ENCODE peak calls at places on chromosome 6, in six cellular contexts. M is ascending aorta, W is GM12878, Q is PC-3, Z is OCI-LY7, S is adrenal gland. H is an unnamed sample. For H3K9me3, the result is how much of the 10 kb centered on the place peaks cover.

GRCh38 chr6:166073082-166073481 is 94.6 kb downstream of the TBXT start:
- DNase-seq in M (no peak), W (no peak), Q (no peak), Z (no peak), S (no peak), H (no peak)

GRCh38 chr6:18099501-18099900 is 23.0 kb downstream of the NHLRC1 start:
- DNase-seq in M (no peak), W (no peak), Q (no peak), Z (no peak), S (no peak), H (no peak)

GRCh38 chr6:15524736-15525401 is 138.0 kb downstream of the DTNBP1 start:
- DNase-seq in M (no peak), W (no peak), Q (no peak), Z (no peak), S (peak), H (no peak)

GRCh38 chr6:34465551-34466241 is at the start of gene PACSIN1:
- DNase-seq in M (no peak), W (no peak), Q (peak), Z (peak), S (peak), H (no peak)

GRCh38 chr6:148523051-148523450 is 180.4 kb downstream of the SASH1 start:
- DNase-seq in M (no peak), W (no peak), Q (peak), Z (no peak), S (no peak), H (no peak)

GRCh38 chr6:125262026-125263013 is 39.4 kb downstream of the HDDC2 start:
- DNase-seq in M (no peak), W (no peak), Q (no peak), Z (no peak), S (no peak), H (no peak)

GRCh38 chr6:41175084-41175483 is 12.2 kb upstream of the TREM2 start:
- DNase-seq in M (no peak), W (no peak), Q (no peak), Z (no peak), S (no peak), H (no peak)

GRCh38 chr6:46963039-46963438 is 41.3 kb upstream of the ADGRF5 start:
- DNase-seq in M (no peak), W (no peak), Q (no peak), Z (no peak), S (no peak), H (no peak)

GRCh38 chr6:104642871-104643270 is 216.8 kb downstream of the HACE1 start:
- DNase-seq in M (no peak), W (no peak), Q (peak), Z (no peak), S (no peak), H (no peak)

GRCh38 chr6:46932941-46933340 is 11.2 kb upstream of the ADGRF5 start:
- DNase-seq in M (no peak), W (no peak), Q (no peak), Z (no peak), S (no peak), H (no peak)

GRCh38 chr6:6752129-6752528 is 163.6 kb downstream of the LY86 start:
- DNase-seq in M (no peak), W (no peak), Q (no peak), Z (no peak), S (no peak), H (peak)

GRCh38 chr6:146260886-146261285 is 232.0 kb downstream of the GRM1 start:
- DNase-seq in M (no peak), W (no peak), Q (no peak), Z (no peak), S (no peak), H (no peak)

GRCh38 chr6:121951918-121952379 is 447.5 kb upstream of the HSF2 start:
- DNase-seq in M (peak), W (no peak), Q (peak), Z (no peak), S (no peak), H (no peak)

GRCh38 chr6:130520235-130520634 is 154.4 kb downstream of the TMEM200A start:
- DNase-seq in M (no peak), W (no peak), Q (peak), Z (no peak), S (no peak), H (no peak)

GRCh38 chr6:30163090-30163917 is at the start of gene TRIM15:
- DNase-seq in M (no peak), W (no peak), Q (no peak), Z (no peak), S (no peak), H (peak)

GRCh38 chr6:10837009-10837691 is 1.2 kb downstream of the MAK start:
- DNase-seq in M (no peak), W (no peak), Q (peak), Z (no peak), S (peak), H (no peak)

GRCh38 chr6:133648576-133648975 is 240.3 kb upstream of the TCF21 start:
- DNase-seq in M (no peak), W (no peak), Q (no peak), Z (no peak), S (no peak), H (no peak)

GRCh38 chr6:119096683-119097310 is 18.3 kb upstream of the FAM184A start:
- DNase-seq in M (no peak), W (no peak), Q (no peak), Z (no peak), S (peak), H (peak)

GRCh38 chr6:147530132-147531060 is 21.9 kb downstream of the SAMD5 start:
- DNase-seq in M (no peak), W (peak), Q (peak), Z (peak), S (no peak), H (peak)

GRCh38 chr6:109082178-109082577 is 12.5 kb downstream of the SESN1 start:
- DNase-seq in M (no peak), W (no peak), Q (no peak), Z (peak), S (no peak), H (no peak)

GRCh38 chr6:52834481-52834880 is 6.1 kb downstream of the GSTA5 start:
- DNase-seq in M (no peak), W (no peak), Q (peak), Z (no peak), S (no peak), H (no peak)

GRCh38 chr6:95384988-95385387 is 192.3 kb upstream of the MANEA start:
- DNase-seq in M (no peak), W (no peak), Q (no peak), Z (no peak), S (no peak), H (no peak)

GRCh38 chr6:40672118-40672517 is 85.0 kb upstream of the LRFN2 start:
- DNase-seq in M (no peak), W (no peak), Q (no peak), Z (no peak), S (no peak), H (no peak)

GRCh38 chr6:138310294-138310693 is 67.4 kb upstream of the SMIM28 start:
- DNase-seq in M (no peak), W (no peak), Q (no peak), Z (no peak), S (no peak), H (no peak)

GRCh38 chr6:139850512-139850911 is 476.1 kb upstream of the CITED2 start:
- DNase-seq in M (no peak), W (no peak), Q (no peak), Z (no peak), S (no peak), H (no peak)

GRCh38 chr6:30955367-30956042 is 14.7 kb downstream of the MUCL3 start:
- DNase-seq in M (no peak), W (peak), Q (peak), Z (no peak), S (peak), H (peak)

GRCh38 chr6:164039954-164040375 is 625.4 kb downstream of the QKI start:
- DNase-seq in M (no peak), W (no peak), Q (no peak), Z (no peak), S (peak), H (no peak)

GRCh38 chr6:6616670-6617069 is 28.1 kb downstream of the LY86 start:
- DNase-seq in M (no peak), W (no peak), Q (no peak), Z (no peak), S (no peak), H (no peak)

GRCh38 chr6:76481101-76481500 is 408.6 kb upstream of the IMPG1 start:
- DNase-seq in M (no peak), W (no peak), Q (no peak), Z (no peak), S (no peak), H (peak)
- H3K9me3 ChIP-seq in M (under half), W (under half), Q (under half), Z (under half), S (under half), H (under half)

GRCh38 chr6:131952886-131953509 is 1.8 kb upstream of the CCN2 start:
- DNase-seq in M (no peak), W (no peak), Q (no peak), Z (no peak), S (no peak), H (no peak)

GRCh38 chr6:131954775-131955107 is 3.6 kb upstream of the CCN2 start:
- DNase-seq in M (no peak), W (no peak), Q (peak), Z (no peak), S (peak), H (peak)

GRCh38 chr6:131955876-131956275 is 4.7 kb upstream of the CCN2 start:
- DNase-seq in M (no peak), W (no peak), Q (no peak), Z (no peak), S (no peak), H (no peak)

GRCh38 chr6:131955192-131955591 is 4.0 kb upstream of the CCN2 start:
- DNase-seq in M (no peak), W (no peak), Q (no peak), Z (no peak), S (no peak), H (no peak)

DNA sequence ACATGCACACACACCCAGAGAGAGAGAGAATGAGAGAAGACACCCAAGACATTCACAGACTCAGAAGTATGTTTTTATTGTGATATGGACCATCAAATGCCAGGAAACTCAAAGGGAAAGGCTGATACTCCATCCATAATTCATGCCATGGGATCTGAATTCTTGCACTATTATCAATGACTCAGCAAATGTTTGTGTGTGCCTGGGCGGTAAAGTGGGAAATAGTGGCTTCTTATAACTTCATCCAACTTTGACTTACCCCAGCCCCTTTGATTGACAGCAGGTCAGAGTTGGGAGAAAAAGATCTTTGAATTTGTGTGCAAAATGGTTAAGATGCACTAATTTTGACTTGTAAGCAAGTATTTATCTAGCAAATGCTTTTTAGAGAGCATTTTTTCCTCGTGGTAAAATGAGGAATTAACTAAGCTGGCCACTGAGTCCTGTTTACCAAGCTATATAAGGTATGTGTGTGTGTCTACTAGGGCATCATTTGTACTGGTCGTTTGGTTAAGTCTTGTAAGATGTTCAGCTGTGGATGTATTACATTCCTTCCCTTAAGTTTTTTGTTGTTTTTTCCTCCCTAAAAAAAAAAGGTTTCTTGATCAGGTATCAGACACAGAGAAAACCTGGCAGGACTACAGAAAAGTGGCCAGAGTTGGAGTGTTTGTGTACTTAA is 3.1 kb upstream of the CCN2 start:
- DNase-seq in M (no peak), W (no peak), Q (no peak), Z (no peak), S (no peak), H (no peak)
- H3K4me3 ChIP-seq in M (peak), W (no peak), Q (peak), Z (no peak), S (no peak), H (no peak)

DNA sequence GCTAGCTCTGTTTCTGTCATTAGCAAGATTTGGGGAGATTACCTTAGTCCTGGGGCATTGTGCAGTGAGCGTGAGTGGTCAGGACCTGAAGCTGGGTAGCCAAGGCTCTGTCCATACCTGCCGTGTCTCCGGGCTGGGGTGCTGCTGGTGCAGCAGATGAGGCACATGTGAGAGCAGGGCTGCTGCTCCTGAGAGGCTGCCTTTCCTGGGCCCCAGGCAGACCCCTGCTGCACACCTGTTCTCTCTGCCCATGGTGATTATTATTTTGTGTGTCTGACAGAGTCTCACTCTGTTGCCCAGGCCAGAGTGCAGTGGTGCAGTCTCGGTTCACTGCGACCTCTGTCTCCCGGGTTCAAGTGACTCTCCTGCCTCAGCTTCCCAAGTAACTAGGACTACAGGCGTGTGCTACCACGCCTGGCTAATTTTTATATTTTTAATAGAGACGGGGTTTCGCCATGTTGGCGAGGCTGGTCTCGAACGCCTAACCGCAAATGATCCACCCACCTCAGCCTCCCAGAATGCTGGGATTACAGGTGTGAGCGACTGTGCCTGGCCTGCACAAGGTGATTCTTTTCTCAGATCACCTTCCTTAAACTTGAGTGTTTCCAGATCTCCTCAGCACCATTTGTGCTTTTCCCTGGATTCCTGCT is 36.8 kb upstream of the IRF4 start:
- DNase-seq in M (no peak), W (no peak), Q (no peak), Z (peak), S (no peak), H (no peak)
- H3K9me3 ChIP-seq in M (under half), W (under half), Q (under half), Z (under half), S (under half), H (under half)

GRCh38 chr6:98831057-98832031 is 3.0 kb upstream of the POU3F2 start:
- DNase-seq in M (no peak), W (no peak), Q (no peak), Z (no peak), S (no peak), H (no peak)
- H3K4me3 ChIP-seq in M (no peak), W (no peak), Q (no peak), Z (no peak), S (no peak), H (no peak)

GRCh38 chr6:168207421-168208175 is 112.0 kb downstream of the DACT2 start:
- DNase-seq in M (no peak), W (no peak), Q (no peak), Z (no peak), S (no peak), H (no peak)
- H3K9me3 ChIP-seq in M (under half), W (under half), Q (under half), Z (under half), S (under half), H (under half)

DNA sequence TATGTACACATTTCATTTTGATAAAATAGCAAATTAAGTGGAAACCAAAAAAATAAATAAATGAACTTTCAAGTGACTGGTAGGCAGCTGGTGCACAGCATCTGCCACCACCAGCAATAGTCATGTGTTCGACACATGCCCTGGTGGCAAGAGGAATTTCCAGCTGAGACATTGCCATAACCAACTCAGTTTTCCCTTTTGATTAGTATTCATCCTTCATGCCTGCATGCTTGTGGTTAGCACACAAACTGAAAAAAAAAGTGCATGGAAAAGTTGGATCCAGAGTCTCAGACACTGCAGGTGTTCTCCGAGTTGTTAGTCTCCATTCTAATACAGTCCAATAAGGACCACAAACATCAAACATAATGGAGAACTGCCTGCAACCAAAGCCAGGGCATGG is 156.0 kb upstream of the SOX4 start:
- DNase-seq in M (no peak), W (no peak), Q (no peak), Z (no peak), S (no peak), H (no peak)
- H3K4me3 ChIP-seq in M (no peak), W (peak), Q (no peak), Z (no peak), S (no peak), H (no peak)

GRCh38 chr6:168015492-168016175 is 18.2 kb downstream of the KIF25 start:
- DNase-seq in M (no peak), W (no peak), Q (no peak), Z (no peak), S (no peak), H (no peak)
- H3K9me3 ChIP-seq in M (under half), W (under half), Q (under half), Z (under half), S (under half), H (under half)

DNA sequence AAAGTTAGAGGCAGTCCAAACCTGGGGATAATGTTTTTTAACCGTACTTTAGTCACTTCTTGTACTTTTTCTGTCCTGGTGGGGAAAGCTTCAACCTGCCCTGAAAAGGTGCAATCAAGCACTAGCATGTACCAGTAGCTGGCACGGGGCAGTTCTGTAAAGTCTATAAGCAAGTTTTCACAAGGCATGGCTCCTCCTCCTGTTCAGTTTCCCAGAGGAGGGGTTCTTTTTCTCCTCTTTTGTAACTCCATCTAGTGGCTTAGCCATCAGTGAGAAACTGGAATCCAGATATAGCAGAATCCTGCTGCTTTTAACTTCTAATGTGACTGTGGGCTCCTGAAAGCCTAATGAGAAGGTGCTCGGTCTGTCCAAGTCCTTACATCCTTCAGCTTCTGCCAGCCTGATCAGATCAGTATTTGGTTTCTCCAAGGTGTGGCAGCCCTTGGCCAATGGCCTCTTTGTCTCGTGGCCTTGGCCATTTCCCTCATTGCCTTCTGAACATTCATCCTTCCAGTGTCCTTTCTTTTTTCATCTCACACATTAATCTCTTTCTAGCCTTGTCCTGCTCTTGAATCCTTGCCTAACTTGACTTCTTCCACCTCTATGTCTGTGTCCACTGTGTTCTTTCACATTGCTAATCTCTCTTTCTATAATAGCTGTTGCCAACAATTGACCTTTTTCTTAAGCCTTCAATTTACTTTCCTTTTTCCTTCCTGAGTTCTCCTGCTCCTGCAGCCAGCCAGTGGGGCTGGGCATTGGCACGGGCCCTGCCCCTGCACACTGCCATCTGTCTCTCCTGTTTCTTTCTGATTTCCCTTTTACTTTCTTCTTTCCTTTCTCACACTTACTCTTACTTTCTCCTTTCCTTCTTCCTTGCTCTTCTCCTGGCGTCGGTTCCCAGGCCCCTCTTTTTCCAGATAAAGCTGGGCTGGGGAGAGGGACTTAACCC is 222.0 kb upstream of the SYNCRIP start:
- DNase-seq in M (no peak), W (no peak), Q (peak), Z (no peak), S (peak), H (no peak)
- H3K4me3 ChIP-seq in M (peak), W (no peak), Q (peak), Z (no peak), S (no peak), H (no peak)

DNA sequence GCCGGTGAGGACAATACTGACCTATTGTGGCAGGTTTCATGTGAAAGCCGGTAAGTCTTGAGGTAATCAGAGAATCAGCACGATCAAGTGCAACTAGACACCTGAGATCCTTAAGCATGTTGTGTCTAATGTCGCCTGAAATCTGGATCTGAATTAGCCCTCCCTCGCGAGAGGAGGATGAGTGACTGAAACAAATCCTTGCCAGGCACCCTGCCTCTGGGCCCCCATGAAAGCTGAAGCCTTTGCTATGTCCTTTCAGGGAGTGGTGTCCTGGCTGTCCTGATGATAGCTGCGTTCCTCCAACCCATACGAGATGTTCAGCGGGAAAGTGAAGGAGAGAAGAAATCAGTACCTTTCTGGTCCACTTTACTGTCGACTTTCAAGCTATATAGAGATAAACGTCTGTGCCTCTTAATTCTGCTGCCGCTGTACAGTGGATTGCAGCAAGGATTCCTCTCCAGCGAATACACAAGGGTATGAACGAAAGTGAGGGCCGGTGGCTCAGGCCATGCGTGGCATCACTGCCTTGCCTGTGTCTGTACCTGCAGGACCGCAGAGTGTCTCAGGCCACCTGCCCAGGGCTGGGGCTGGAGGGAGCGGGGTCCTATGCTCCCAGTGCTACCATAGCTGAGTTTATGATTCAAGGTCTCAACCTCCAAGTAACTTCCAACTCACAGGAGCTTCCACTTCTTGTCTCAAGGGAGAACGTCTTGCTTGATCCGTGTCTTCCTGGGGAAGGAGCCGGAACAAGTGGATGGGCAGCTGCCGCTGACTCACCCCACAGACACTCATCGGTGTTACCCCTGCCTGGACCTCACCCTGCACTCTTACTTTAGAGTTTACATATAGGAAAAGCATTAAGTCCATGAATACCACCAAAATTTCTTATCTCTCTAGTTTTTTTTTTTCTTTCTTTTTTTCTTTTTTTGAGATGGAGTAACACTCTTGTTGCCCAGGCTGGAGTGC is 12.8 kb downstream of the UNC93A start:
- DNase-seq in M (no peak), W (no peak), Q (no peak), Z (no peak), S (no peak), H (no peak)
- H3K9me3 ChIP-seq in M (under half), W (under half), Q (under half), Z (under half), S (under half), H (under half)